ENCODE peak calls at places on chromosomes 16 and 17, in eight cellular contexts. B, H, F, Z, A, W, Y and Q are unnamed samples.

GRCh38 chr17:38605852-38606645 is at the start of gene SRCIN1:
- DNase-seq in B (no peak), H (peak), F (peak), Z (no peak), A (peak), W (peak), Y (peak), Q (no peak)

GRCh38 chr16:35733278-35733965 is 2274.0 kb downstream of the TP53TG3F start:
- DNase-seq in B (no peak), H (no peak), F (no peak), Z (no peak), A (no peak), W (no peak), Y (no peak), Q (no peak)

GRCh38 chr17:51706098-51706497 is 445.8 kb downstream of the UTP18 start:
- DNase-seq in B (no peak), H (no peak), F (no peak), Z (no peak), A (no peak), W (no peak), Y (no peak), Q (no peak)

GRCh38 chr17:41687828-41688640 is 651 bp upstream of the EIF1 start:
- DNase-seq in B (no peak), H (peak), F (no peak), Z (no peak), A (peak), W (peak), Y (peak), Q (peak)

GRCh38 chr16:49986351-49987124 is 38.5 kb upstream of the CNEP1R1 start:
- DNase-seq in B (no peak), H (no peak), F (no peak), Z (no peak), A (no peak), W (no peak), Y (no peak), Q (peak)

GRCh38 chr17:71251276-71251675 is 869.5 kb upstream of the SOX9 start:
- DNase-seq in B (no peak), H (no peak), F (no peak), Z (no peak), A (no peak), W (no peak), Y (no peak), Q (no peak)

GRCh38 chr17:55303701-55304145 is 39.0 kb downstream of the HLF start:
- DNase-seq in B (peak), H (no peak), F (no peak), Z (no peak), A (no peak), W (no peak), Y (no peak), Q (no peak)

GRCh38 chr17:17151055-17151454 is 55.1 kb downstream of the PLD6 start:
- DNase-seq in B (peak), H (no peak), F (no peak), Z (no peak), A (no peak), W (no peak), Y (no peak), Q (peak)

GRCh38 chr17:3916825-3917224 is 560 bp upstream of the P2RX1 start:
- DNase-seq in B (no peak), H (no peak), F (no peak), Z (no peak), A (no peak), W (no peak), Y (no peak), Q (no peak)

GRCh38 chr17:73765824-73766563 is 121.7 kb upstream of the SDK2 start:
- DNase-seq in B (no peak), H (no peak), F (no peak), Z (no peak), A (no peak), W (no peak), Y (no peak), Q (no peak)

GRCh38 chr17:73663614-73664013 is 19.4 kb upstream of the SDK2 start:
- DNase-seq in B (no peak), H (no peak), F (no peak), Z (no peak), A (no peak), W (no peak), Y (no peak), Q (no peak)

GRCh38 chr17:81579821-81580321 is 27.7 kb upstream of the FAAP100 start:
- DNase-seq in B (peak), H (no peak), F (no peak), Z (no peak), A (no peak), W (no peak), Y (no peak), Q (no peak)

GRCh38 chr17:10171057-10171456 is 27.3 kb downstream of the GAS7 start:
- DNase-seq in B (no peak), H (no peak), F (peak), Z (no peak), A (no peak), W (no peak), Y (no peak), Q (no peak)

GRCh38 chr17:60073621-60074020 is 5.1 kb downstream of the HEATR6 start:
- DNase-seq in B (no peak), H (no peak), F (no peak), Z (no peak), A (no peak), W (no peak), Y (no peak), Q (no peak)

GRCh38 chr16:31513126-31513525 is 4.9 kb upstream of the RUSF1 start:
- DNase-seq in B (peak), H (no peak), F (no peak), Z (no peak), A (no peak), W (no peak), Y (no peak), Q (peak)

GRCh38 chr16:50338371-50339231 is 30.2 kb downstream of the BRD7 start:
- DNase-seq in B (no peak), H (no peak), F (no peak), Z (no peak), A (no peak), W (no peak), Y (peak), Q (no peak)

GRCh38 chr16:8961811-8962390 is 1.8 kb downstream of the USP7 start:
- DNase-seq in B (no peak), H (no peak), F (no peak), Z (no peak), A (no peak), W (peak), Y (no peak), Q (no peak)

GRCh38 chr16:55701442-55702319 is 45.9 kb downstream of the SLC6A2 start:
- DNase-seq in B (peak), H (peak), F (peak), Z (no peak), A (peak), W (peak), Y (no peak), Q (peak)

GRCh38 chr17:68302066-68302564 is 10.8 kb downstream of the ARSG start:
- DNase-seq in B (no peak), H (no peak), F (no peak), Z (no peak), A (no peak), W (no peak), Y (no peak), Q (no peak)

GRCh38 chr17:58572846-58573245 is 58.4 kb upstream of the MTMR4 start:
- DNase-seq in B (no peak), H (no peak), F (no peak), Z (no peak), A (no peak), W (no peak), Y (no peak), Q (no peak)